ENCODE peak calls at places on chromosomes 4 and X, in eight cellular contexts. One of them, this sample, is unnamed.

GRCh38 chrX:95629737-95630136 is 1054.9 kb upstream of the DIAPH2 start:
- DNase-seq in AG10803: no peak
- DNase-seq in IMR-90: no peak
- DNase-seq in right lobe of liver: no peak
- DNase-seq in pancreas: no peak
- DNase-seq in fibroblast of pulmonary artery: no peak
- DNase-seq in cardiac fibroblast: no peak
- DNase-seq in HCT116: no peak
- DNase-seq in this sample: no peak

GRCh38 chr4:120003193-120003592 is 63.5 kb downstream of the MAD2L1 start:
- DNase-seq in HCT116: no peak
- DNase-seq in fibroblast of pulmonary artery: no peak
- DNase-seq in cardiac fibroblast: no peak
- DNase-seq in AG10803: no peak
- DNase-seq in pancreas: no peak
- DNase-seq in IMR-90: no peak
- DNase-seq in right lobe of liver: no peak
- DNase-seq in this sample: no peak

GRCh38 chrX:45771560-45772340 is 571.1 kb upstream of the DIPK2B start:
- DNase-seq in IMR-90: peak
- DNase-seq in HCT116: no peak
- DNase-seq in cardiac fibroblast: peak
- DNase-seq in fibroblast of pulmonary artery: peak
- DNase-seq in AG10803: peak
- DNase-seq in pancreas: no peak
- DNase-seq in right lobe of liver: peak
- DNase-seq in this sample: no peak

GRCh38 chr4:114302472-114302871 is 296.1 kb upstream of the UGT8 start:
- DNase-seq in IMR-90: no peak
- DNase-seq in AG10803: peak
- DNase-seq in pancreas: no peak
- DNase-seq in HCT116: no peak
- DNase-seq in cardiac fibroblast: no peak
- DNase-seq in fibroblast of pulmonary artery: no peak
- DNase-seq in right lobe of liver: no peak
- DNase-seq in this sample: no peak

GRCh38 chr4:145956288-145956890 is 17.8 kb upstream of the ZNF827 start:
- DNase-seq in AG10803: peak
- DNase-seq in IMR-90: peak
- DNase-seq in fibroblast of pulmonary artery: peak
- DNase-seq in right lobe of liver: no peak
- DNase-seq in HCT116: no peak
- DNase-seq in pancreas: peak
- DNase-seq in cardiac fibroblast: peak
- DNase-seq in this sample: no peak

GRCh38 chrX:154545673-154546274 is 872 bp downstream of the G6PD start:
- DNase-seq in AG10803: no peak
- DNase-seq in fibroblast of pulmonary artery: no peak
- DNase-seq in right lobe of liver: no peak
- DNase-seq in pancreas: no peak
- DNase-seq in IMR-90: no peak
- DNase-seq in cardiac fibroblast: no peak
- DNase-seq in HCT116: no peak
- DNase-seq in this sample: no peak

GRCh38 chr4:120870279-120870673 is 52.2 kb downstream of the PRDM5 start:
- DNase-seq in IMR-90: no peak
- DNase-seq in cardiac fibroblast: no peak
- DNase-seq in HCT116: no peak
- DNase-seq in pancreas: no peak
- DNase-seq in AG10803: no peak
- DNase-seq in right lobe of liver: no peak
- DNase-seq in fibroblast of pulmonary artery: no peak
- DNase-seq in this sample: no peak

GRCh38 chrX:115226929-115227328 is 7.0 kb downstream of the LRCH2 start:
- DNase-seq in fibroblast of pulmonary artery: peak
- DNase-seq in IMR-90: peak
- DNase-seq in right lobe of liver: no peak
- DNase-seq in pancreas: no peak
- DNase-seq in cardiac fibroblast: peak
- DNase-seq in AG10803: peak
- DNase-seq in HCT116: peak
- DNase-seq in this sample: peak

GRCh38 chrX:74419861-74420193 is 1.5 kb upstream of the SLC16A2 start:
- DNase-seq in IMR-90: no peak
- DNase-seq in right lobe of liver: peak
- DNase-seq in pancreas: peak
- DNase-seq in cardiac fibroblast: peak
- DNase-seq in fibroblast of pulmonary artery: no peak
- DNase-seq in AG10803: no peak
- DNase-seq in HCT116: no peak
- DNase-seq in this sample: no peak

GRCh38 chr4:176896211-176896610 is 103.5 kb upstream of the VEGFC start:
- DNase-seq in fibroblast of pulmonary artery: no peak
- DNase-seq in AG10803: no peak
- DNase-seq in right lobe of liver: no peak
- DNase-seq in IMR-90: no peak
- DNase-seq in HCT116: no peak
- DNase-seq in pancreas: no peak
- DNase-seq in cardiac fibroblast: peak
- DNase-seq in this sample: no peak

GRCh38 chr4:163776961-163777360 is 282.5 kb downstream of the TMA16 start:
- DNase-seq in pancreas: no peak
- DNase-seq in AG10803: no peak
- DNase-seq in right lobe of liver: no peak
- DNase-seq in cardiac fibroblast: no peak
- DNase-seq in fibroblast of pulmonary artery: no peak
- DNase-seq in HCT116: no peak
- DNase-seq in IMR-90: no peak
- DNase-seq in this sample: no peak

GRCh38 chrX:83508006-83508405 is at the start of gene POU3F4:
- DNase-seq in right lobe of liver: no peak
- DNase-seq in pancreas: peak
- DNase-seq in fibroblast of pulmonary artery: no peak
- DNase-seq in IMR-90: no peak
- DNase-seq in AG10803: peak
- DNase-seq in cardiac fibroblast: no peak
- DNase-seq in HCT116: no peak
- DNase-seq in this sample: peak

GRCh38 chrX:108582151-108582550 is 142.5 kb downstream of the COL4A5 start:
- DNase-seq in pancreas: no peak
- DNase-seq in IMR-90: no peak
- DNase-seq in HCT116: no peak
- DNase-seq in AG10803: no peak
- DNase-seq in cardiac fibroblast: no peak
- DNase-seq in right lobe of liver: no peak
- DNase-seq in fibroblast of pulmonary artery: no peak
- DNase-seq in this sample: peak

GRCh38 chr4:7168106-7168505 is 24.2 kb upstream of the SORCS2 start:
- DNase-seq in right lobe of liver: no peak
- DNase-seq in pancreas: no peak
- DNase-seq in HCT116: no peak
- DNase-seq in AG10803: no peak
- DNase-seq in cardiac fibroblast: no peak
- DNase-seq in fibroblast of pulmonary artery: no peak
- DNase-seq in IMR-90: no peak
- DNase-seq in this sample: no peak

GRCh38 chr4:139509727-139510410 is 46.1 kb downstream of the SETD7 start:
- DNase-seq in AG10803: no peak
- DNase-seq in fibroblast of pulmonary artery: peak
- DNase-seq in right lobe of liver: peak
- DNase-seq in IMR-90: no peak
- DNase-seq in cardiac fibroblast: peak
- DNase-seq in HCT116: no peak
- DNase-seq in pancreas: no peak
- DNase-seq in this sample: peak

GRCh38 chr4:14496969-14497368 is 505.3 kb upstream of the CPEB2 start:
- DNase-seq in fibroblast of pulmonary artery: no peak
- DNase-seq in HCT116: no peak
- DNase-seq in cardiac fibroblast: no peak
- DNase-seq in pancreas: no peak
- DNase-seq in IMR-90: no peak
- DNase-seq in AG10803: no peak
- DNase-seq in right lobe of liver: no peak
- DNase-seq in this sample: no peak

GRCh38 chr4:163930086-163930485 is 435.6 kb downstream of the TMA16 start:
- DNase-seq in AG10803: no peak
- DNase-seq in cardiac fibroblast: no peak
- DNase-seq in HCT116: no peak
- DNase-seq in fibroblast of pulmonary artery: no peak
- DNase-seq in right lobe of liver: no peak
- DNase-seq in IMR-90: no peak
- DNase-seq in pancreas: no peak
- DNase-seq in this sample: no peak

GRCh38 chrX:54817220-54817820 is 9.8 kb downstream of the MAGED2 start:
- DNase-seq in IMR-90: no peak
- DNase-seq in pancreas: no peak
- DNase-seq in cardiac fibroblast: no peak
- DNase-seq in fibroblast of pulmonary artery: peak
- DNase-seq in AG10803: no peak
- DNase-seq in right lobe of liver: no peak
- DNase-seq in HCT116: no peak
- DNase-seq in this sample: no peak

GRCh38 chrX:3638280-3638873 is 75.1 kb downstream of the PRKX start:
- DNase-seq in IMR-90: peak
- DNase-seq in right lobe of liver: no peak
- DNase-seq in fibroblast of pulmonary artery: peak
- DNase-seq in HCT116: peak
- DNase-seq in AG10803: peak
- DNase-seq in cardiac fibroblast: peak
- DNase-seq in pancreas: peak
- DNase-seq in this sample: peak

GRCh38 chr4:124111922-124112321 is 600.6 kb downstream of the ANKRD50 start:
- DNase-seq in right lobe of liver: no peak
- DNase-seq in pancreas: no peak
- DNase-seq in cardiac fibroblast: peak
- DNase-seq in AG10803: peak
- DNase-seq in IMR-90: peak
- DNase-seq in HCT116: peak
- DNase-seq in fibroblast of pulmonary artery: peak
- DNase-seq in this sample: no peak

GRCh38 chr4:41319553-41319952 is 62.8 kb downstream of the UCHL1 start:
- DNase-seq in right lobe of liver: no peak
- DNase-seq in fibroblast of pulmonary artery: no peak
- DNase-seq in pancreas: no peak
- DNase-seq in cardiac fibroblast: no peak
- DNase-seq in AG10803: no peak
- DNase-seq in HCT116: peak
- DNase-seq in IMR-90: no peak
- DNase-seq in this sample: no peak

DNA sequence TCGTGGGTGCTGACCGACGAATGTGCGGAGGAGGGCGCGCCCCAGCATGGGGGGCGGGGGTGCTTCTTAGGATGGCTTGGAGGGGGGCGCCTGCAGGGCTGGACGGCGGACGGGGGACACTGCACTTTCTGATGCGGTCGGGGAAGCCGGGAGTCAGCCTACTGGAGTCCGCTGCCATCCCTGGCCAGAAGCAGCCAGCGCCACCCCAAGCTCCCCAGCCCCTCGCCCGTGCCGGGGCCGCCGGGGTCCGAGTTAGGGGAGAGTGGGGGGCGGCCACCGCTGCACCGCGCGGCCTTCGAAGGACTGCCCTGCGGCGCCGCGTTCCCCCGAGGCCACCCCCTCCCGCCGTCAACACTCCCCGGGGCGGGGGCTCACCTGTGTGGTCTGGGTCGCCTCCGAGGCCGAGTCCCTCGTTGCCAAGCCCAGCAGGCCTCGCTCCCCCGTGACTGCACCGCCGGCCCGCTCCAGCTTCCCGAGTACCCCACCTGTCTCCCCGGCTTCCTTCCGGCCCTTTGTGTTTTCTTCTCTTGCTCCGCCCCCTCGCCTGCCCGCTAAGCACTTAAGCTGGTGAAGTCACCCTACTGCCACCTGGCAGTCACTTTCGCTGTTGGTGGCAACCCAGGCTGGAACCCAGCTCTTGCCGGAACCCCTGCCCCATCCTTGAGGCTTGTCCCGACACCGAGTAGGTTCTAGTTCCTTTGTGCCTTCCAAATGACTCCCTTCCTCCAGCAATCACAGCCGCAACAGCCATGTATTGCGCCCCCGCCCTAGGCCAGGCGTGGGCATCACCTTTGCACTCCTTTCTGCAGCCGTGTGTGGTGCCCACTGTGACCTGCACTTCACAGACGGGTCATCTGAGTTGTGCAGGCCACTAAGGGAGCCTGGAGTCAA is at the start of gene OCIAD2:
- DNase-seq in pancreas: peak
- DNase-seq in AG10803: peak
- DNase-seq in cardiac fibroblast: peak
- DNase-seq in IMR-90: no peak
- DNase-seq in fibroblast of pulmonary artery: peak
- DNase-seq in HCT116: peak
- DNase-seq in right lobe of liver: peak
- DNase-seq in this sample: peak
- TF ChIP-seq CTCF in pancreas: no peak
- TF ChIP-seq CTCF in AG10803: no peak
- TF ChIP-seq CTCF in cardiac fibroblast: no peak
- TF ChIP-seq CTCF in IMR-90: no peak
- TF ChIP-seq CTCF in fibroblast of pulmonary artery: no peak
- TF ChIP-seq CTCF in HCT116: peak
- TF ChIP-seq CTCF in right lobe of liver: peak
- TF ChIP-seq CTCF in this sample: no peak

GRCh38 chrX:70755850-70756249 is 152.7 kb downstream of the TEX11 start:
- DNase-seq in right lobe of liver: no peak
- DNase-seq in fibroblast of pulmonary artery: no peak
- DNase-seq in pancreas: no peak
- DNase-seq in cardiac fibroblast: no peak
- DNase-seq in IMR-90: no peak
- DNase-seq in AG10803: no peak
- DNase-seq in HCT116: no peak
- DNase-seq in this sample: no peak
- H3K4me3 ChIP-seq in right lobe of liver: no peak
- H3K4me3 ChIP-seq in fibroblast of pulmonary artery: no peak
- H3K4me3 ChIP-seq in pancreas: no peak
- H3K4me3 ChIP-seq in cardiac fibroblast: no peak
- H3K4me3 ChIP-seq in IMR-90: no peak
- H3K4me3 ChIP-seq in AG10803: no peak
- H3K4me3 ChIP-seq in HCT116: no peak
- H3K4me3 ChIP-seq in this sample: no peak

DNA sequence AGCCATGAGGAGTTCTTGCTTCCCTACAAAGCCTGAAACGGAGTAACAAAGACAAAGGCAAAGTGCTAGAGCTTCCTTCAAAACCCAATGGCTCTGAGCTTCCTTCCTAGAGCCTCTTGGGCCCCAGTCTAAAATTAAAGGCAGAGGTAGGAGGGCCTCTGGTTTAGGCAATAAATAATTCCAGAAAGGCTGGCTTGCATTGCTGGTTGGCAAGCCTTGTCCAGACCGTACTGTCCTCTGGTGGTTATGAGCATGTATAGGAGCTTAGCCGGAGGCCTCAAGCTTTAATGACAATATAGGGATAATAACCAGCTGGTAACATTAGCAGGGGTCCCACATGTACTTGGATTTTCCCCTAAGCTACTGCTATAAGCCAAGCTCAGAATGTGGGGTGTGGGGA is 237.3 kb downstream of the AR start:
- DNase-seq in fibroblast of pulmonary artery: no peak
- DNase-seq in HCT116: no peak
- DNase-seq in AG10803: no peak
- DNase-seq in pancreas: no peak
- DNase-seq in right lobe of liver: no peak
- DNase-seq in cardiac fibroblast: no peak
- DNase-seq in IMR-90: no peak
- DNase-seq in this sample: no peak
- TF ChIP-seq CTCF in fibroblast of pulmonary artery: peak
- TF ChIP-seq CTCF in HCT116: no peak
- TF ChIP-seq CTCF in AG10803: peak
- TF ChIP-seq CTCF in pancreas: no peak
- TF ChIP-seq CTCF in right lobe of liver: peak
- TF ChIP-seq CTCF in cardiac fibroblast: peak
- TF ChIP-seq CTCF in IMR-90: no peak
- TF ChIP-seq CTCF in this sample: no peak

GRCh38 chrX:15314472-15314871 is 968 bp downstream of the ASB11 start:
- DNase-seq in AG10803: no peak
- DNase-seq in HCT116: no peak
- DNase-seq in fibroblast of pulmonary artery: no peak
- DNase-seq in IMR-90: no peak
- DNase-seq in cardiac fibroblast: no peak
- DNase-seq in pancreas: no peak
- DNase-seq in right lobe of liver: no peak
- DNase-seq in this sample: no peak
- H3K4me3 ChIP-seq in AG10803: no peak
- H3K4me3 ChIP-seq in HCT116: no peak
- H3K4me3 ChIP-seq in fibroblast of pulmonary artery: no peak
- H3K4me3 ChIP-seq in IMR-90: no peak
- H3K4me3 ChIP-seq in cardiac fibroblast: no peak
- H3K4me3 ChIP-seq in pancreas: no peak
- H3K4me3 ChIP-seq in right lobe of liver: no peak
- H3K4me3 ChIP-seq in this sample: no peak

This sample was measured in dorsolateral prefrontal cortex.